ENCODE peak calls at places on chromosomes 2 and 18, in nine cellular contexts. F is PC-3; D is kidney; B is CD4-positive, CD25-positive, alpha-beta regulatory T cell; Z is psoas muscle; T is heart left ventricle; A is fibroblast of lung; X is pancreas; G is CD4-positive, alpha-beta memory T cell. Q is an unnamed sample.

GRCh38 chr2:8416836-8417832 is 264.7 kb upstream of the ID2 start:
- DNase-seq in F (peak; percentile 19), D (no peak), B (no peak), Z (no peak), T (no peak), A (no peak), X (no peak), G (no peak), Q (no peak)

GRCh38 chr2:108927936-108928659 is 60.9 kb downstream of the EDAR start:
- DNase-seq in F (peak; percentile 72), D (peak; percentile 65), B (peak; percentile 55), Z (no peak), T (no peak), A (peak; percentile 66), X (no peak), G (peak; percentile 46), Q (peak; percentile 43)

GRCh38 chr18:79965119-79965902 is 868 bp downstream of the HSBP1L1 start:
- DNase-seq in F (peak; percentile 72), D (peak; percentile 81), B (peak; percentile 43), Z (no peak), T (no peak), A (peak; percentile 76), X (peak; percentile 52), G (peak; percentile 22), Q (no peak)

GRCh38 chr2:20675701-20676352 is 8.9 kb downstream of the GDF7 start:
- DNase-seq in F (peak; percentile 39), D (peak; percentile 88), B (no peak), Z (no peak), T (no peak), A (no peak), X (no peak), G (no peak), Q (no peak)

GRCh38 chr2:1769703-1770422 is 25.5 kb upstream of the PXDN start:
- DNase-seq in F (peak; percentile 91), D (peak; percentile 79), B (peak; percentile 3), Z (peak; percentile 70), T (peak; percentile 58), A (peak; percentile 72), X (peak; percentile 61), G (peak; percentile 32), Q (peak; percentile 71)

GRCh38 chr2:98912221-98912851 is 23.7 kb downstream of the CRACDL start:
- DNase-seq in F (peak; percentile 90), D (peak; percentile 84), B (no peak), Z (no peak), T (peak; percentile 55), A (peak; percentile 87), X (peak; percentile 67), G (no peak), Q (peak; percentile 29)

GRCh38 chr2:11617984-11618707 is 51.8 kb downstream of the NTSR2 start:
- DNase-seq in F (no peak), D (peak; percentile 64), B (no peak), Z (no peak), T (no peak), A (no peak), X (no peak), G (no peak), Q (no peak)

GRCh38 chr2:233832869-233833812 is 21.2 kb downstream of the HJURP start:
- DNase-seq in F (peak; percentile 54), D (peak; percentile 59), B (no peak), Z (no peak), T (no peak), A (peak; percentile 50), X (no peak), G (no peak), Q (peak; percentile 7)

DNA sequence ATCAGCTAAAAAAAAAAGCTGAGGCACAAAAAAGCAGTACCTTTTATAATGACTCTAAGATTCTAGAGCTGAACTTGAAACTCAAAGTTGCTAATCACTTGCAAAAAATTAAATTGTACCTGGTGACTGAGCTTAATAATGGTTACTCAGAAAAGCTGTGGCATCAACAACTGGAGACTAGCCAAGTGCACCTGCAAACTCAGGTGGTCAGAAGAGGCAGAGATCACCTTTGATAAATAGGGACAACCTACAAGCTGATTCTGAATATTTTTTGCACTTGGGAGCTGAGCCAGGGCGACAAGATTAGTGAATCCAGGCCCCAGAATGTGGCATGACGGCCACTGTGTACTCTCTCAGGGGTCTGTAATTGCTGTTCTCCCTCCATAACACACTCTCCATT is 3.0 kb downstream of the ABHD3 start:
- DNase-seq in F (no peak), D (no peak), B (no peak), Z (no peak), T (no peak), A (no peak), X (no peak), G (no peak), Q (no peak)
- H3K27ac ChIP-seq in F (no peak overlapping the region), D (no peak overlapping the region), B (no peak overlapping the region), Z (no peak overlapping the region), T (no peak overlapping the region), A (no peak overlapping the region), X (no peak overlapping the region), G (no peak overlapping the region), Q (no peak overlapping the region)

GRCh38 chr2:15561574-15562344 is 625 bp upstream of the NBAS start:
- DNase-seq in F (peak; percentile 25), D (no peak), B (peak; percentile 45), Z (no peak), T (no peak), A (peak; percentile 54), X (peak; percentile 20), G (peak; percentile 43), Q (no peak)
- H3K27ac ChIP-seq in F (no peak overlapping the region), D (no peak overlapping the region), B (peak overlapping the region; percentile 57), Z (peak overlapping the region; percentile 78), T (peak overlapping the region; percentile 82), A (peak overlapping the region; percentile 88), X (peak overlapping the region; percentile 64), G (peak overlapping the region; percentile 56), Q (peak overlapping the region; percentile 3)

GRCh38 chr2:88602022-88602421 is 25.2 kb downstream of the EIF2AK3 start:
- DNase-seq in F (no peak), D (no peak), B (no peak), Z (no peak), T (no peak), A (no peak), X (no peak), G (no peak), Q (no peak)
- H3K27ac ChIP-seq in F (no peak overlapping the region), D (no peak overlapping the region), B (no peak overlapping the region), Z (peak overlapping the region; percentile 6), T (peak overlapping the region; percentile 75), A (no peak overlapping the region), X (no peak overlapping the region), G (no peak overlapping the region), Q (no peak overlapping the region)

GRCh38 chr2:167196461-167197252 is 308.4 kb downstream of the XIRP2 start:
- DNase-seq in F (peak; percentile 87), D (no peak), B (no peak), Z (peak; percentile 59), T (peak; percentile 59), A (peak; percentile 78), X (peak; percentile 19), G (no peak), Q (no peak)

GRCh38 chr2:167190053-167190452 is 301.8 kb downstream of the XIRP2 start:
- DNase-seq in F (peak; percentile 53), D (no peak), B (no peak), Z (peak; percentile 68), T (peak; percentile 63), A (peak; percentile 87), X (peak; percentile 42), G (no peak), Q (no peak)

GRCh38 chr2:167188596-167188967 is 300.3 kb downstream of the XIRP2 start:
- DNase-seq in F (no peak), D (no peak), B (no peak), Z (no peak), T (no peak), A (no peak), X (peak; percentile 19), G (no peak), Q (no peak)

GRCh38 chr2:167191588-167191987 is 303.3 kb downstream of the XIRP2 start:
- DNase-seq in F (peak; percentile 68), D (no peak), B (no peak), Z (no peak), T (no peak), A (no peak), X (no peak), G (no peak), Q (no peak)

DNA sequence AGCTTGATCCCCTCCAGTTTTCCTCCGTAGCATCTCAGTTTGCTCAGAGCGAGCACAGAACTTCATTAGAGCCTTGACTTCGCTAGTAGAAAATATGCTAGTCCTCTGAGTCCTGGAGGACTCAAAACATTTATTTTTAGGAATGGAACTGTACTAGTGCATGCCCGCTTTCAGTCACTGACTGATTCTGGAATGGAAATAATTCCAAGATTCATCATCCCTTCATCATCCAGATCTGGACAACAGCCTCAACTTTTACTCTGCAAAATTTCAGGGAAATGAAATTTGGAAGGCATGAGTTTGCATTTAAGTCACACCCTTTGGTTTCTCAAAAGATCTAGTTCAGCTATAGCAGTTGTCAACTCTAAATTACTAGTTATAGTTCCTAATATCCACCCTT is 304.6 kb downstream of the XIRP2 start:
- DNase-seq in F (peak; percentile 95), D (no peak), B (no peak), Z (no peak), T (no peak), A (peak; percentile 91), X (no peak), G (no peak), Q (no peak)
- H3K27ac ChIP-seq in F (peak overlapping the region; percentile 78), D (no peak overlapping the region), B (no peak overlapping the region), Z (peak overlapping the region; percentile 96), T (peak overlapping the region; percentile 61), A (peak overlapping the region; percentile 39), X (no peak overlapping the region), G (no peak overlapping the region), Q (no peak overlapping the region)

GRCh38 chr2:65378308-65378689 is 54.1 kb downstream of the SPRED2 start:
- DNase-seq in F (no peak), D (no peak), B (no peak), Z (no peak), T (no peak), A (no peak), X (no peak), G (no peak), Q (no peak)
- H3K27ac ChIP-seq in F (peak overlapping the region; percentile 76), D (no peak overlapping the region), B (no peak overlapping the region), Z (no peak overlapping the region), T (no peak overlapping the region), A (no peak overlapping the region), X (no peak overlapping the region), G (no peak overlapping the region), Q (no peak overlapping the region)